ENCODE peak calls at places on chromosomes 12 and 14, in ten cellular contexts. Z is heart left ventricle, F is retinal pigment epithelial cell, B is AG04450, T is body of pancreas, Y is cardiac muscle cell, J is WTC11, H is OCI-LY7, X is endothelial cell of umbilical vein, D is fibroblast of mammary gland. L is an unnamed sample.

GRCh38 chr14:104149617-104150141 is 11.3 kb downstream of the KIF26A start:
- DNase-seq in Z (peak; percentile 63), F (no peak), B (no peak), T (no peak), Y (peak; percentile 60), J (peak; percentile 75), H (no peak), X (peak; percentile 64), D (no peak), L (peak; percentile 85)

GRCh38 chr14:73738518-73739173 is 24.5 kb upstream of the PNMA1 start:
- DNase-seq in Z (no peak), F (no peak), B (no peak), T (no peak), Y (no peak), J (no peak), H (no peak), X (no peak), D (no peak), L (no peak)

GRCh38 chr12:8648598-8649205 is 13.9 kb downstream of the MFAP5 start:
- DNase-seq in Z (no peak), F (no peak), B (no peak), T (no peak), Y (no peak), J (no peak), H (peak; percentile 63), X (no peak), D (no peak), L (no peak)

GRCh38 chr14:78164226-78164853 is 5.8 kb upstream of the NRXN3 start:
- DNase-seq in Z (no peak), F (no peak), B (no peak), T (peak; percentile 31), Y (peak; percentile 74), J (peak; percentile 83), H (peak; percentile 7), X (no peak), D (peak; percentile 7), L (peak; percentile 34)

GRCh38 chr14:25955772-25956171 is 642.1 kb downstream of the NOVA1 start:
- DNase-seq in Z (no peak), F (no peak), B (no peak), T (no peak), Y (no peak), J (no peak), H (no peak), X (no peak), D (no peak), L (no peak)

GRCh38 chr14:63960926-63961567 is 108.2 kb downstream of the SYNE2 start:
- DNase-seq in Z (no peak), F (no peak), B (peak; percentile 10), T (no peak), Y (no peak), J (no peak), H (no peak), X (peak; percentile 46), D (no peak), L (no peak)

GRCh38 chr12:123436017-123436964 is at the start of gene RILPL2:
- DNase-seq in Z (peak; percentile 91), F (no peak), B (no peak), T (peak; percentile 90), Y (peak; percentile 78), J (peak; percentile 79), H (peak; percentile 83), X (peak; percentile 77), D (peak; percentile 74), L (peak; percentile 80)

GRCh38 chr14:61928300-61928699 is 166.1 kb downstream of the SNAPC1 start:
- DNase-seq in Z (no peak), F (no peak), B (no peak), T (no peak), Y (no peak), J (no peak), H (no peak), X (no peak), D (no peak), L (no peak)

DNA sequence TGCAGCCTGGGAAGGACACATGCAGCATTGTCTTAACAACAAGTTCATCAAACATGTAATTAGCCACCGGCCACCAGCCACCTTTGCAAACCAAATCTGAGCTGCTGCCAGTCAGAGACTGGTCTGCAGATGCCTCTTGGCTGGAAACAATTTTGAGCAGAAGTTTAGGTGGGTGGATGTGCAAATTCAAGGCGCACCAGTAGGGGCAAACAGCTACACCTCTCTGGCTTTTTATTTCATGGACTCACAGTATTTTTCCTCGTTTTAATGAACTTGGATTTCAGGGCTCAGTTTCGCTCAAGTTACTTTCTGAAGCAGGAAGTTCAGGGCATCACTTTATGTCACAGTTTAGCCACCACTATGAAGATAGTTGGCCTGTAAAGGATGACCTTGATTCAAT is 94.3 kb downstream of the OTX2 start:
- DNase-seq in Z (no peak), F (no peak), B (no peak), T (no peak), Y (no peak), J (no peak), H (no peak), X (no peak), D (no peak), L (peak; percentile 7)
- TF ChIP-seq CTCF in Z (no peak), F (peak; percentile 32), B (peak; percentile 4), T (no peak), Y (no peak), J (no peak), H (no peak), X (no peak), D (no peak), L (peak; percentile 24)

GRCh38 chr12:106601031-106601430 is 18.2 kb downstream of the RFX4 start:
- DNase-seq in Z (no peak), F (no peak), B (no peak), T (no peak), Y (no peak), J (peak; percentile 56), H (no peak), X (no peak), D (no peak), L (no peak)

GRCh38 chr12:106601548-106601947 is 18.7 kb downstream of the RFX4 start:
- DNase-seq in Z (no peak), F (no peak), B (no peak), T (no peak), Y (no peak), J (no peak), H (no peak), X (no peak), D (no peak), L (no peak)

GRCh38 chr12:106602071-106602470 is 19.3 kb downstream of the RFX4 start:
- DNase-seq in Z (no peak), F (no peak), B (no peak), T (no peak), Y (no peak), J (no peak), H (no peak), X (no peak), D (no peak), L (no peak)

GRCh38 chr12:106600503-106600902 is 17.7 kb downstream of the RFX4 start:
- DNase-seq in Z (no peak), F (no peak), B (no peak), T (no peak), Y (no peak), J (no peak), H (no peak), X (no peak), D (no peak), L (no peak)

GRCh38 chr12:106605254-106605653 is 22.4 kb downstream of the RFX4 start:
- DNase-seq in Z (no peak), F (no peak), B (no peak), T (no peak), Y (no peak), J (no peak), H (no peak), X (no peak), D (no peak), L (no peak)
- TF ChIP-seq CTCF in Z (no peak), F (no peak), B (no peak), T (no peak), Y (no peak), J (no peak), H (no peak), X (no peak), D (no peak), L (no peak)

GRCh38 chr12:3559601-3560294 is 68.7 kb downstream of the PRMT8 start:
- DNase-seq in Z (no peak), F (no peak), B (no peak), T (no peak), Y (no peak), J (no peak), H (no peak), X (no peak), D (no peak), L (no peak)
- TF ChIP-seq CTCF in Z (no peak), F (no peak), B (no peak), T (no peak), Y (no peak), J (no peak), H (no peak), X (no peak), D (no peak), L (no peak)

DNA sequence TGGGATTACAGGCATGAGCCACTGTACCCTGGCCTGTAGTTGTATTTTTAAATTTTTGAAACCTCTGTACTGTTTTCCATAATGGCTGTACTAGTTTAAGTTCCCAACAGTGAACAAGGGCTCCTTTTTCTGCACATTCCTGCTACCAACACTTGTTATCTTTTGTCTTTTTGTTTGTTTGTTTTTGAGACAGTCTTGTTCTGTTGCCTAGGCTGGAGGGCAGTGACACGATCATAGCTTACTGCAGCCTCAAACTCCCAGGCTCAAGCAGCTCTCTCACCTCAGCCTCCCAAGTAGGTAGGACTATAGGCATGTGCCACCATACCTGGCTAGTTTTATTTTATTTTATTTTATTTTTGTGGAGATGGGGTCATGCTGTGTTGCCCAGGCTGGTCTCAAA is 23.0 kb downstream of the BRMS1L start:
- DNase-seq in Z (no peak), F (no peak), B (no peak), T (no peak), Y (no peak), J (no peak), H (no peak), X (no peak), D (no peak), L (no peak)
- TF ChIP-seq CTCF in Z (no peak), F (no peak), B (no peak), T (no peak), Y (no peak), J (no peak), H (no peak), X (no peak), D (no peak), L (no peak)

GRCh38 chr12:54596526-54596946 is 8.1 kb upstream of the PPP1R1A start:
- DNase-seq in Z (peak; percentile 65), F (peak; percentile 12), B (peak; percentile 29), T (peak; percentile 71), Y (peak; percentile 83), J (peak; percentile 86), H (peak; percentile 59), X (peak; percentile 58), D (peak; percentile 65), L (peak; percentile 91)
- TF ChIP-seq CTCF in Z (peak; percentile 88), F (peak; percentile 96), B (peak; percentile 90), T (peak; percentile 68), Y (peak; percentile 93), J (peak; percentile 77), H (peak; percentile 93), X (peak; percentile 89), D (peak; percentile 94), L (peak; percentile 93)

L was measured in A673.